ENCODE peak calls at places on chromosomes 7 and 10, in seven cellular contexts. W, C, I, A, F, T and U are unnamed samples.

GRCh38 chr10:10798543-10799192 is 219.0 kb upstream of the CELF2 start:
- DNase-seq in W (no peak), C (no peak), I (no peak), A (no peak), F (no peak), T (no peak), U (no peak)

GRCh38 chr10:35236739-35237138 is 99.6 kb upstream of the CCNY start:
- DNase-seq in W (peak), C (peak), I (no peak), A (no peak), F (no peak), T (peak), U (no peak)

GRCh38 chr10:128739937-128740336 is 613.7 kb upstream of the MKI67 start:
- DNase-seq in W (no peak), C (no peak), I (no peak), A (no peak), F (no peak), T (no peak), U (no peak)

GRCh38 chr7:149864023-149864422 is 9.7 kb upstream of the ATP6V0E2 start:
- DNase-seq in W (no peak), C (no peak), I (no peak), A (no peak), F (no peak), T (no peak), U (no peak)

GRCh38 chr7:91864070-91864469 is 16.4 kb downstream of the MTERF1 start:
- DNase-seq in W (no peak), C (no peak), I (no peak), A (no peak), F (no peak), T (no peak), U (no peak)

GRCh38 chr7:72924748-72925545 is at the start of gene POM121:
- DNase-seq in W (peak), C (peak), I (peak), A (peak), F (peak), T (peak), U (peak)

GRCh38 chr10:81722405-81722804 is 152.6 kb upstream of the NRG3 start:
- DNase-seq in W (no peak), C (no peak), I (no peak), A (no peak), F (no peak), T (no peak), U (no peak)

GRCh38 chr10:52108236-52108635 is 205.8 kb upstream of the DKK1 start:
- DNase-seq in W (no peak), C (no peak), I (no peak), A (no peak), F (no peak), T (no peak), U (no peak)

GRCh38 chr10:114684085-114684821 is 26.2 kb upstream of the ABLIM1 start:
- DNase-seq in W (peak), C (peak), I (no peak), A (peak), F (peak), T (no peak), U (no peak)

GRCh38 chr10:30883116-30883515 is 148.5 kb downstream of the ZNF438 start:
- DNase-seq in W (no peak), C (no peak), I (no peak), A (no peak), F (no peak), T (no peak), U (no peak)

GRCh38 chr7:26005683-26006410 is 146.2 kb upstream of the NFE2L3 start:
- DNase-seq in W (no peak), C (no peak), I (no peak), A (peak), F (no peak), T (no peak), U (no peak)

GRCh38 chr7:112067609-112068540 is 138.3 kb downstream of the DOCK4 start:
- DNase-seq in W (no peak), C (no peak), I (no peak), A (peak), F (no peak), T (no peak), U (no peak)

GRCh38 chr10:49362596-49363260 is 33.2 kb downstream of the DRGX start:
- DNase-seq in W (peak), C (no peak), I (no peak), A (peak), F (no peak), T (no peak), U (peak)

GRCh38 chr10:75547391-75548298 is 116.2 kb downstream of the LRMDA start:
- DNase-seq in W (no peak), C (peak), I (no peak), A (no peak), F (no peak), T (no peak), U (no peak)

GRCh38 chr10:46547881-46548780 is 8.3 kb downstream of the GPRIN2 start:
- DNase-seq in W (no peak), C (no peak), I (peak), A (peak), F (peak), T (no peak), U (no peak)

GRCh38 chr7:108054537-108054936 is 51.6 kb upstream of the LAMB1 start:
- DNase-seq in W (no peak), C (no peak), I (no peak), A (no peak), F (no peak), T (no peak), U (no peak)

GRCh38 chr10:59896186-59896585 is 10.2 kb downstream of the CCDC6 start:
- DNase-seq in W (no peak), C (no peak), I (no peak), A (no peak), F (peak), T (no peak), U (no peak)

GRCh38 chr10:124735491-124736286 is 8.5 kb downstream of the FAM53B start:
- DNase-seq in W (no peak), C (no peak), I (no peak), A (no peak), F (no peak), T (no peak), U (no peak)

GRCh38 chr10:124732931-124733536 is 11.1 kb downstream of the FAM53B start:
- DNase-seq in W (no peak), C (peak), I (no peak), A (no peak), F (peak), T (no peak), U (peak)

GRCh38 chr10:124731551-124731950 is 12.6 kb downstream of the FAM53B start:
- DNase-seq in W (no peak), C (no peak), I (no peak), A (no peak), F (no peak), T (no peak), U (no peak)

GRCh38 chr10:124734311-124735166 is 9.6 kb downstream of the FAM53B start:
- DNase-seq in W (no peak), C (no peak), I (no peak), A (no peak), F (no peak), T (no peak), U (no peak)

DNA sequence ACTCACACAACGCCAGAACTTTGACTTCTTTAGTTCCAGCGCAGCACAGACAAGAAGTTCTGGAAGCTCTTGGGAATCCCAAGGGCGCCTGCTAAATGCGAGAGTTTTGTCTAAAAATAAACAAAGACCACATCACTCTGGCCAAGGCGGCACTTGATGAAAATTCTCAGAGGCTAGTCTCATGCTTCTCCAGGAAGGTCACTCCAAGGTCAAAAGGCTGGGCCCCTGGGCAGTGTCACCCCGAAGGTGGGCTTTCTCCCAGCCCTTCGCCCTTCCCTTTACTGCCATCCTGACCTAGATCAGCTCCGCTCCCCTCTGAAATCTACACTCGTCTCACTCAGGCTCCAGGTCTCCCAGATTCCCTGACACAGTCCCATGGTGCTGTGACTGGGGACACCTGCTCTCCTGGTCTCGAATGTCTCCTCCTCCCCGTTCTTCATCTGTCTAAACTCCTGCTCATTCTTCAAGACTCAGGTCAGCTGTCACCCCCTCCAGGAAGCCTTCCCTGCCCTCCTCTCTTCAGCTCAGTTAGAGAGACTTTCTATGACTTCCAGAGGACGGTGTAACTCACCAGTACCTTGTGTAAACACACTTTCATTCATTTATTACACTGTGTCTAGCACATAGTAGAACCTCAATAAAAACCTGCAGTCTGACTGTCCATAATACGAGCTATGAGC is 10.5 kb downstream of the FAM53B start:
- DNase-seq in W (no peak), C (no peak), I (no peak), A (no peak), F (peak), T (no peak), U (no peak)
- H3K4me3 ChIP-seq in W (no peak), C (no peak), I (no peak), A (no peak), F (no peak), T (no peak), U (peak)

GRCh38 chr10:106931853-106932249 is 232.7 kb downstream of the SORCS1 start:
- DNase-seq in W (no peak), C (no peak), I (no peak), A (no peak), F (no peak), T (no peak), U (no peak)
- H3K4me3 ChIP-seq in W (no peak), C (no peak), I (no peak), A (no peak), F (no peak), T (no peak), U (no peak)

GRCh38 chr10:5563237-5563961 is 38.6 kb downstream of the CALML3 start:
- DNase-seq in W (no peak), C (no peak), I (peak), A (no peak), F (no peak), T (no peak), U (no peak)
- H3K4me3 ChIP-seq in W (no peak), C (no peak), I (no peak), A (no peak), F (no peak), T (no peak), U (no peak)

GRCh38 chr7:116686033-116686432 is 14.0 kb downstream of the MET start:
- DNase-seq in W (peak), C (no peak), I (no peak), A (no peak), F (no peak), T (no peak), U (no peak)
- H3K4me3 ChIP-seq in W (no peak), C (no peak), I (no peak), A (no peak), F (no peak), T (no peak), U (no peak)

GRCh38 chr7:27144799-27145166 is 1.3 kb upstream of the HOXA5 start:
- DNase-seq in W (no peak), C (no peak), I (no peak), A (no peak), F (no peak), T (no peak), U (no peak)
- H3K4me3 ChIP-seq in W (no peak), C (peak), I (no peak), A (no peak), F (no peak), T (peak), U (no peak)